ENCODE peak calls at places on chromosome 20, in four cellular contexts. One of them, this sample, is unnamed.

GRCh38 chr20:19427480-19427879 is 215.0 kb downstream of the SLC24A3 start:
- DNase-seq in HepG2: no peak
- DNase-seq in Panc1: no peak
- DNase-seq in K562: peak
- DNase-seq in this sample: no peak

GRCh38 chr20:24668384-24668702 is 198.9 kb downstream of the SYNDIG1 start:
- DNase-seq in K562: no peak
- DNase-seq in HepG2: no peak
- DNase-seq in Panc1: no peak
- DNase-seq in this sample: no peak

GRCh38 chr20:38870733-38871559 is 55.3 kb upstream of the FAM83D start:
- DNase-seq in HepG2: no peak
- DNase-seq in Panc1: no peak
- DNase-seq in K562: no peak
- DNase-seq in this sample: peak

GRCh38 chr20:49936153-49937022 is at the start of gene RNF114:
- DNase-seq in Panc1: no peak
- DNase-seq in K562: peak
- DNase-seq in HepG2: peak
- DNase-seq in this sample: peak

GRCh38 chr20:62908971-62909791 is 17.1 kb downstream of the DIDO1 start:
- DNase-seq in HepG2: no peak
- DNase-seq in K562: no peak
- DNase-seq in Panc1: no peak
- DNase-seq in this sample: no peak

GRCh38 chr20:6381887-6382286 is 259.1 kb upstream of the FERMT1 start:
- DNase-seq in HepG2: peak
- DNase-seq in K562: no peak
- DNase-seq in Panc1: no peak
- DNase-seq in this sample: no peak

GRCh38 chr20:8021541-8022269 is 2.1 kb upstream of the TMX4 start:
- DNase-seq in K562: no peak
- DNase-seq in HepG2: no peak
- DNase-seq in Panc1: no peak
- DNase-seq in this sample: no peak

GRCh38 chr20:1274485-1275313 is 8.6 kb downstream of the SNPH start:
- DNase-seq in K562: no peak
- DNase-seq in HepG2: no peak
- DNase-seq in Panc1: no peak
- DNase-seq in this sample: no peak

GRCh38 chr20:57450419-57450818 is 59.2 kb downstream of the RBM38 start:
- DNase-seq in HepG2: no peak
- DNase-seq in Panc1: no peak
- DNase-seq in K562: peak
- DNase-seq in this sample: no peak

GRCh38 chr20:48864254-48864653 is 36.5 kb upstream of the PREX1 start:
- DNase-seq in HepG2: no peak
- DNase-seq in K562: no peak
- DNase-seq in Panc1: no peak
- DNase-seq in this sample: no peak

GRCh38 chr20:2237059-2237458 is 58.7 kb upstream of the TGM3 start:
- DNase-seq in Panc1: peak
- DNase-seq in K562: no peak
- DNase-seq in HepG2: no peak
- DNase-seq in this sample: no peak

GRCh38 chr20:17529586-17529985 is 1.6 kb downstream of the BFSP1 start:
- DNase-seq in K562: no peak
- DNase-seq in Panc1: no peak
- DNase-seq in HepG2: no peak
- DNase-seq in this sample: no peak

GRCh38 chr20:51469578-51470520 is 72.7 kb downstream of the NFATC2 start:
- DNase-seq in HepG2: no peak
- DNase-seq in Panc1: no peak
- DNase-seq in K562: no peak
- DNase-seq in this sample: no peak

GRCh38 chr20:8536219-8536618 is 404.2 kb downstream of the PLCB1 start:
- DNase-seq in HepG2: no peak
- DNase-seq in Panc1: no peak
- DNase-seq in K562: no peak
- DNase-seq in this sample: no peak

GRCh38 chr20:19932170-19932667 is 84.9 kb upstream of the NAA20 start:
- DNase-seq in HepG2: no peak
- DNase-seq in Panc1: no peak
- DNase-seq in K562: no peak
- DNase-seq in this sample: no peak

GRCh38 chr20:61519488-61519887 is 267.4 kb downstream of the CDH4 start:
- DNase-seq in K562: no peak
- DNase-seq in HepG2: no peak
- DNase-seq in Panc1: no peak
- DNase-seq in this sample: no peak

GRCh38 chr20:19233025-19233794 is 20.8 kb downstream of the SLC24A3 start:
- DNase-seq in HepG2: no peak
- DNase-seq in Panc1: no peak
- DNase-seq in K562: no peak
- DNase-seq in this sample: no peak

GRCh38 chr20:54293526-54293925 is 85.6 kb downstream of the PFDN4 start:
- DNase-seq in Panc1: no peak
- DNase-seq in HepG2: no peak
- DNase-seq in K562: no peak
- DNase-seq in this sample: no peak

GRCh38 chr20:10490706-10491105 is 55.6 kb downstream of the SLX4IP start:
- DNase-seq in Panc1: no peak
- DNase-seq in HepG2: no peak
- DNase-seq in K562: no peak
- DNase-seq in this sample: no peak

GRCh38 chr20:1764136-1765033 is 106.8 kb upstream of the SIRPG start:
- DNase-seq in HepG2: peak
- DNase-seq in Panc1: peak
- DNase-seq in K562: peak
- DNase-seq in this sample: peak

GRCh38 chr20:7362601-7363000 is 577.7 kb downstream of the HAO1 start:
- DNase-seq in Panc1: no peak
- DNase-seq in K562: no peak
- DNase-seq in HepG2: no peak
- DNase-seq in this sample: no peak

GRCh38 chr20:51800132-51800721 is 2.1 kb downstream of the SALL4 start:
- DNase-seq in K562: peak
- DNase-seq in Panc1: peak
- DNase-seq in HepG2: peak
- DNase-seq in this sample: peak

GRCh38 chr20:62210496-62210855 is 9.6 kb downstream of the HRH3 start:
- DNase-seq in HepG2: no peak
- DNase-seq in K562: no peak
- DNase-seq in Panc1: no peak
- DNase-seq in this sample: no peak

GRCh38 chr20:17281478-17281877 is 54.6 kb downstream of the PCSK2 start:
- DNase-seq in K562: peak
- DNase-seq in Panc1: no peak
- DNase-seq in HepG2: peak
- DNase-seq in this sample: peak

GRCh38 chr20:10511507-10512231 is 76.6 kb downstream of the SLX4IP start:
- DNase-seq in HepG2: peak
- DNase-seq in K562: peak
- DNase-seq in Panc1: peak
- DNase-seq in this sample: peak

GRCh38 chr20:49871391-49871948 is 43.9 kb downstream of the SPATA2 start:
- DNase-seq in K562: no peak
- DNase-seq in HepG2: no peak
- DNase-seq in Panc1: no peak
- DNase-seq in this sample: no peak

GRCh38 chr20:16083639-16084280 is 489.5 kb downstream of the KIF16B start:
- DNase-seq in K562: no peak
- DNase-seq in HepG2: no peak
- DNase-seq in Panc1: no peak
- DNase-seq in this sample: no peak

GRCh38 chr20:19974621-19975435 is 42.3 kb upstream of the NAA20 start:
- DNase-seq in HepG2: no peak
- DNase-seq in K562: no peak
- DNase-seq in Panc1: no peak
- DNase-seq in this sample: no peak

GRCh38 chr20:37922016-37922415 is 19.1 kb downstream of the VSTM2L start:
- DNase-seq in Panc1: no peak
- DNase-seq in K562: no peak
- DNase-seq in HepG2: no peak
- DNase-seq in this sample: no peak

GRCh38 chr20:38418509-38419204 is 16.5 kb downstream of the SNHG17 start:
- DNase-seq in Panc1: no peak
- DNase-seq in HepG2: no peak
- DNase-seq in K562: no peak
- DNase-seq in this sample: no peak

GRCh38 chr20:50681359-50682064 is 9.8 kb downstream of the RIPOR3 start:
- DNase-seq in K562: no peak
- DNase-seq in HepG2: no peak
- DNase-seq in Panc1: no peak
- DNase-seq in this sample: no peak

GRCh38 chr20:49400410-49400809 is 82.1 kb downstream of the KCNB1 start:
- DNase-seq in HepG2: no peak
- DNase-seq in K562: no peak
- DNase-seq in Panc1: no peak
- DNase-seq in this sample: no peak

GRCh38 chr20:3245156-3245555 is 6.2 kb upstream of the SLC4A11 start:
- DNase-seq in Panc1: no peak
- DNase-seq in HepG2: peak
- DNase-seq in K562: no peak
- DNase-seq in this sample: no peak

DNA sequence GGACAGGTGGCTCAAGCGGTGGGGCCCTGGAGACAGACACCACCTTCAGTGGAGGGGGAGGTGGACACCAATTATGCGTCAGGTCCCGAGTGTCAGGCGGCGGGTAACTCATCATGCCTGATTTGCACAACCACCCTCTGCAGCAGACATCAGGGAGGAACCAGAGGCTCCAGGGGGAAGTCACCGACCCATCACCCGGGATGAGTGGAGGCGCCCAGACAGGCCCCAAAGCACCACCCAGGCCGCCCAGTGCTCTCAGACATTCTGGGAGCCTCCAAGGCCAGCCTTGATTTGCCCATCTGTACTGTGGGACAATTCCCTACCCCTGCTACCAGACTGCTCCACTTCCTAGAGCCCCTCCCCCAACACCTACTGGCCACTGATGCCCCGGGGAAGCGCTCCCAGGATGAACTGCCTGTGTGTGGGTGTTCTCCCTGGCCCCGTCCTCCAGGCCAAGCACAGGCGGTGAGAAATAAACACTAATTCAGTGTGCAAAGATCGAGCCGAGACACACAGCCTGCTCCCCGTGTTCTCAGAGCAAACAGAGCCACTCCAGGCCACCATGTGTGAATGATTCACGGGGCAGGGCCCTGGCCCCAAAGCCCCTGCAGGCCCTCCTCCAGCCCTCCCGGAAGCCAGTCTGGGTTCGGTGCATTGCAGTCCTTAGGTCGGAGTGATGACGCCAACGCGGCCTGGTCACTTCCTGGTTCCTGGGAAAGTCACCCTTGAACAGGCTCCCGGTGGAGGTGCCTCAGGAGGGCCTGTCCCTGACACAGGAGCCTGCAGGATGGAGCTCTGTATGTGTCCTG is 107.2 kb downstream of the ASXL1 start:
- DNase-seq in K562: no peak
- DNase-seq in HepG2: peak
- DNase-seq in Panc1: no peak
- DNase-seq in this sample: no peak
- TF ChIP-seq TCF7L2 in K562: no peak
- TF ChIP-seq TCF7L2 in HepG2: no peak
- TF ChIP-seq TCF7L2 in Panc1: no peak
- TF ChIP-seq TCF7L2 in this sample: no peak

DNA sequence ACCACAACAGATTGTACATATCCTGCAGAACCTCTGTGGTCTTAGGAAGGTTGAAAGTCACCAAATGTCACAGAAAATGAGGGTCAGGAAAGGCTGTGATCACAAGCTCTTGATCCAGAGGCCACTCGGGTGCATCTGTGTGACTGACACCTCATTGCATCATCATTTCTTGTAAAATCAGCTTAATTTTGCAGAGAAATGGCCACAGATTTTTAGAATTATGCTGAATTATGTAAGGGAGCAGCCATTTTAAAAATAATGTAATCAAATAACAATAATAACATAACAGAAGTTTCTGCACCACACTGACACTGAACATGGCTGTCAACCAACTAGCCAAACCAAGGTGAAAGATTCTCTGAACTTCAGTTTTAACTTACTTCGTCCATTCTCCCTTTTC is 32.5 kb upstream of the PRND start:
- DNase-seq in K562: no peak
- DNase-seq in HepG2: no peak
- DNase-seq in Panc1: no peak
- DNase-seq in this sample: no peak
- TF ChIP-seq TCF7L2 in K562: no peak
- TF ChIP-seq TCF7L2 in HepG2: no peak
- TF ChIP-seq TCF7L2 in Panc1: no peak
- TF ChIP-seq TCF7L2 in this sample: no peak

GRCh38 chr20:40866056-40866455 is 162.6 kb upstream of the TOP1 start:
- DNase-seq in Panc1: no peak
- DNase-seq in HepG2: no peak
- DNase-seq in K562: no peak
- DNase-seq in this sample: no peak

GRCh38 chr20:40864470-40864869 is 164.2 kb upstream of the TOP1 start:
- DNase-seq in K562: no peak
- DNase-seq in Panc1: no peak
- DNase-seq in HepG2: no peak
- DNase-seq in this sample: no peak

GRCh38 chr20:40861427-40862008 is 167.1 kb upstream of the TOP1 start:
- DNase-seq in K562: no peak
- DNase-seq in Panc1: no peak
- DNase-seq in HepG2: no peak
- DNase-seq in this sample: no peak

GRCh38 chr20:40865095-40865494 is 163.5 kb upstream of the TOP1 start:
- DNase-seq in K562: no peak
- DNase-seq in HepG2: no peak
- DNase-seq in Panc1: no peak
- DNase-seq in this sample: no peak

DNA sequence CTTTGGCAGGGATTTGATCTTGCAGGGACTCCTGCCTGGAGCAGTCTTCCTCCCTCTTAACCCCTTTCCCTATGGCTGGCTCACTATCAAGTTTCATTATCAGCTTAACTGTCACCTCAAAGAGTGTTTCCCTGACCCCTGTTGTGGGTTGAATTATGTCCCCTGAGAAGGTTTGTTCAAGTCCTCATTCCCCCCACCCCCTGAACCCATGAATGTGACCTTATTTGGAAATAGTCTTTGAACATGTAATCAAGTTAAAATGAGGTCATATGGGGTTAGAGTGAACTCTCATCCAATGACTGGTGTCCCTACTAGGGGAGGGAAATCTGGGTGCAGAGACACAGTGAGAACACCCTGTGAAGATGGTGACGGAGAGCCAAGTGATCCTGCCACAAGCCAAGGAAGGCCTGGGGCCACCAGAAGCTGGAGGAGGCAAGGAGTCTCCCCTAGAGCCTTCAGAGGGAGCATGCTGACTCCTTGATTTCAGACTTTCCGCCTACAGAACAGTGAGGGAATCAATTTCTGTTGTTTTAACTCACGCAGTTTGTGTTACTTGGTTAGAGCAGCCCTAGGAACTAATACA is 165.2 kb upstream of the TOP1 start:
- DNase-seq in K562: no peak
- DNase-seq in HepG2: no peak
- DNase-seq in Panc1: no peak
- DNase-seq in this sample: no peak
- TF ChIP-seq TCF7L2 in K562: no peak
- TF ChIP-seq TCF7L2 in HepG2: no peak
- TF ChIP-seq TCF7L2 in Panc1: no peak
- TF ChIP-seq TCF7L2 in this sample: no peak

GRCh38 chr20:59988141-59988540 is 29.9 kb downstream of the CDH26 start:
- DNase-seq in HepG2: no peak
- DNase-seq in K562: no peak
- DNase-seq in Panc1: peak
- DNase-seq in this sample: peak
- TF ChIP-seq TCF7L2 in HepG2: no peak
- TF ChIP-seq TCF7L2 in K562: no peak
- TF ChIP-seq TCF7L2 in Panc1: no peak
- TF ChIP-seq TCF7L2 in this sample: no peak

This sample was measured in HCT116.